ENCODE peak calls at places on chromosome 17, in eight cellular contexts. One of them, this sample, is unnamed. For H3K4me1, the result is how much of the 10 kb centered on the place peaks cover.

GRCh38 chr17:55570360-55570759 is 59.1 kb upstream of the SMIM36 start:
- DNase-seq in hepatocyte: no peak
- DNase-seq in aorta: no peak
- DNase-seq in psoas muscle: no peak
- DNase-seq in neural progenitor cell: no peak
- DNase-seq in A549: no peak
- DNase-seq in cardiac muscle cell: no peak
- DNase-seq in testis: no peak
- DNase-seq in this sample: no peak

GRCh38 chr17:73823684-73824083 is 179.4 kb upstream of the SDK2 start:
- DNase-seq in hepatocyte: no peak
- DNase-seq in aorta: no peak
- DNase-seq in psoas muscle: no peak
- DNase-seq in neural progenitor cell: no peak
- DNase-seq in A549: no peak
- DNase-seq in cardiac muscle cell: no peak
- DNase-seq in testis: no peak
- DNase-seq in this sample: no peak

GRCh38 chr17:2059125-2059836 is 4.4 kb downstream of the HIC1 start:
- DNase-seq in hepatocyte: no peak
- DNase-seq in aorta: no peak
- DNase-seq in psoas muscle: no peak
- DNase-seq in neural progenitor cell: no peak
- DNase-seq in A549: no peak
- DNase-seq in cardiac muscle cell: no peak
- DNase-seq in testis: no peak
- DNase-seq in this sample: no peak

GRCh38 chr17:69560987-69561441 is 146.5 kb downstream of the MAP2K6 start:
- DNase-seq in hepatocyte: no peak
- DNase-seq in aorta: no peak
- DNase-seq in psoas muscle: no peak
- DNase-seq in neural progenitor cell: no peak
- DNase-seq in A549: no peak
- DNase-seq in cardiac muscle cell: peak
- DNase-seq in testis: no peak
- DNase-seq in this sample: peak

GRCh38 chr17:42618442-42619150 is 9.1 kb downstream of the TUBG1 start:
- DNase-seq in hepatocyte: peak
- DNase-seq in aorta: no peak
- DNase-seq in psoas muscle: peak
- DNase-seq in neural progenitor cell: peak
- DNase-seq in A549: peak
- DNase-seq in cardiac muscle cell: peak
- DNase-seq in testis: peak
- DNase-seq in this sample: peak

GRCh38 chr17:60597297-60597696 is 2.7 kb upstream of the PPM1D start:
- DNase-seq in hepatocyte: no peak
- DNase-seq in aorta: no peak
- DNase-seq in psoas muscle: no peak
- DNase-seq in neural progenitor cell: no peak
- DNase-seq in A549: no peak
- DNase-seq in cardiac muscle cell: no peak
- DNase-seq in testis: no peak
- DNase-seq in this sample: no peak

GRCh38 chr17:66893863-66894262 is 58.9 kb downstream of the CACNG5 start:
- DNase-seq in hepatocyte: no peak
- DNase-seq in aorta: no peak
- DNase-seq in psoas muscle: no peak
- DNase-seq in neural progenitor cell: no peak
- DNase-seq in A549: no peak
- DNase-seq in cardiac muscle cell: no peak
- DNase-seq in testis: no peak
- DNase-seq in this sample: no peak

GRCh38 chr17:41967141-41967920 is 736 bp downstream of the CNP start:
- DNase-seq in hepatocyte: no peak
- DNase-seq in aorta: no peak
- DNase-seq in psoas muscle: no peak
- DNase-seq in neural progenitor cell: no peak
- DNase-seq in A549: no peak
- DNase-seq in cardiac muscle cell: peak
- DNase-seq in testis: peak
- DNase-seq in this sample: peak

GRCh38 chr17:71111945-71112344 is 942.6 kb downstream of the KCNJ2 start:
- DNase-seq in hepatocyte: no peak
- DNase-seq in aorta: no peak
- DNase-seq in psoas muscle: no peak
- DNase-seq in neural progenitor cell: no peak
- DNase-seq in A549: no peak
- DNase-seq in cardiac muscle cell: no peak
- DNase-seq in testis: no peak
- DNase-seq in this sample: no peak

GRCh38 chr17:7354262-7354781 is 634 bp upstream of the TMEM95 start:
- DNase-seq in hepatocyte: peak
- DNase-seq in aorta: no peak
- DNase-seq in psoas muscle: no peak
- DNase-seq in neural progenitor cell: peak
- DNase-seq in A549: peak
- DNase-seq in cardiac muscle cell: peak
- DNase-seq in testis: peak
- DNase-seq in this sample: no peak

GRCh38 chr17:50207318-50207717 is 5.9 kb upstream of the COL1A1 start:
- DNase-seq in hepatocyte: no peak
- DNase-seq in aorta: peak
- DNase-seq in psoas muscle: no peak
- DNase-seq in neural progenitor cell: no peak
- DNase-seq in A549: no peak
- DNase-seq in cardiac muscle cell: no peak
- DNase-seq in testis: no peak
- DNase-seq in this sample: no peak
- H3K27ac ChIP-seq in hepatocyte: peak
- H3K27ac ChIP-seq in aorta: no peak
- H3K27ac ChIP-seq in psoas muscle: no peak
- H3K27ac ChIP-seq in neural progenitor cell: no peak
- H3K27ac ChIP-seq in A549: peak
- H3K27ac ChIP-seq in cardiac muscle cell: no peak
- H3K27ac ChIP-seq in testis: peak
- H3K27ac ChIP-seq in this sample: no peak

DNA sequence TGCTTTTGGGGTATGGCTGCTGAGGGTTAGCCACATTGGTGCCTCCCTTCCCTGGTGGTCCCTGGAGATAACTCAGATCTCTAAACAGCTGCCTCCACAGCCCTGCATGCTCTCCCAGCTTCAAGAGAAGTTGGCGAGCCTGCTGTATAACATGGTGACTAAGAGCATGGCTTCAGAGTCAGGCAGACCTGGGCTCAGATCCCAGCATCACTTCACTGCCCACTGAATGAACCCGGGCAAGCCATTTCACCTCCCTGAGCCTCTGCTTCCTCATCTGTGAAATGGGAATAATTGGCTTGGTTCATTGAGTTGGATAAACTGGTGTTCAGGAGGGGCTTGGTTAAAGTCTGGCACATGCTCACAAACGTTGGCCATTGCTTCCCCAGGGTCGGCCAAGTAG is 16.6 kb downstream of the KIF1C start:
- DNase-seq in hepatocyte: no peak
- DNase-seq in aorta: no peak
- DNase-seq in psoas muscle: no peak
- DNase-seq in neural progenitor cell: no peak
- DNase-seq in A549: no peak
- DNase-seq in cardiac muscle cell: no peak
- DNase-seq in testis: no peak
- DNase-seq in this sample: no peak
- H3K4me3 ChIP-seq in hepatocyte: no peak
- H3K4me3 ChIP-seq in aorta: no peak
- H3K4me3 ChIP-seq in psoas muscle: no peak
- H3K4me3 ChIP-seq in neural progenitor cell: no peak
- H3K4me3 ChIP-seq in A549: no peak
- H3K4me3 ChIP-seq in cardiac muscle cell: no peak
- H3K4me3 ChIP-seq in testis: no peak
- H3K4me3 ChIP-seq in this sample: no peak

GRCh38 chr17:50035930-50036329 is 20.0 kb upstream of the ITGA3 start:
- DNase-seq in hepatocyte: peak
- DNase-seq in aorta: peak
- DNase-seq in psoas muscle: no peak
- DNase-seq in neural progenitor cell: no peak
- DNase-seq in A549: no peak
- DNase-seq in cardiac muscle cell: no peak
- DNase-seq in testis: no peak
- DNase-seq in this sample: no peak

GRCh38 chr17:50036455-50037320 is 19.2 kb upstream of the ITGA3 start:
- DNase-seq in hepatocyte: peak
- DNase-seq in aorta: peak
- DNase-seq in psoas muscle: no peak
- DNase-seq in neural progenitor cell: no peak
- DNase-seq in A549: no peak
- DNase-seq in cardiac muscle cell: no peak
- DNase-seq in testis: no peak
- DNase-seq in this sample: peak

GRCh38 chr17:50033316-50033715 is 22.6 kb upstream of the ITGA3 start:
- DNase-seq in hepatocyte: no peak
- DNase-seq in aorta: peak
- DNase-seq in psoas muscle: no peak
- DNase-seq in neural progenitor cell: no peak
- DNase-seq in A549: no peak
- DNase-seq in cardiac muscle cell: no peak
- DNase-seq in testis: no peak
- DNase-seq in this sample: no peak

GRCh38 chr17:50035421-50035879 is 20.5 kb upstream of the ITGA3 start:
- DNase-seq in hepatocyte: no peak
- DNase-seq in aorta: peak
- DNase-seq in psoas muscle: no peak
- DNase-seq in neural progenitor cell: no peak
- DNase-seq in A549: no peak
- DNase-seq in cardiac muscle cell: no peak
- DNase-seq in testis: no peak
- DNase-seq in this sample: no peak

DNA sequence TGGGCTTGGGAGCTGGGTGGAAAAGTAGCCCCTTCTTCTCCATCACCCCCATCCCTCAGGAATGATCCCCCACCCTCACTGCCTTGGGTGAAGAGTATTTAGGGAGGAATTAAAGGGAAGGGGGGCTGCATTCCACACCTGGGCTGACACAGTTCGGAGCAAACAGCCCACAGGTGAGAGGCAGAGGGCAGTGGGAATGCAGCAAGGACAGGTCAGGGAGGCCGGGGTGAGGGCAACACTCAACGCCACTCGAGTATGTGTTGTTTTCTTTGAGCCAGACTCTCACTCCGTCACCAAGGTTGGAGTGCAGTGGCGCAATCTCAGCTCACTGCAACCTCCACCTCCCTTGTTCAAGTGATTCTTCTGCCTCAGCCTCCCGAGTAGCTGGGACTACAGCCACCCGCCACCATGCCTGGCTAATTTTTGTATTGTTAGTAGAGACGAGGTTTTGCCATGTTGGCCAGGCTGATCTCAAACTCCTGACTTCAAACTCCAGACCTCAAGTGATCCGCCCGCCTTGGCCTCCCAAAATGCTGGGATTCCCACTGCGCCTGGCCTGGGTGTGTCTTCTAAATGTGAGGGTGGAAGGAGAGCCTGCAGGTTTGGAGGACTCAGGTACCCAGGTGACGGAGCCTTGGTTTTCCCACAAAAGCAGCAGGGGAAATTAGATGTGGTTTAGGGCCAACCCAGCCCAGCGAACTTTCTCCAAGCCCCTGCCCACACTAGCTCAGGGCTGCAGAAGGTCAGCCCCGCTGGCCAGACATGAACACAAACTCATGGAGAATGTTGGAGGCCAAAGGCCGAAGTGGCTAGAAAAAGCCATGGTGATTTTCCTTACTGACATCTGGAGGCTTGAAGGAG is 21.2 kb upstream of the ITGA3 start:
- DNase-seq in hepatocyte: no peak
- DNase-seq in aorta: peak
- DNase-seq in psoas muscle: no peak
- DNase-seq in neural progenitor cell: no peak
- DNase-seq in A549: no peak
- DNase-seq in cardiac muscle cell: no peak
- DNase-seq in testis: no peak
- DNase-seq in this sample: peak
- H3K4me1 ChIP-seq in hepatocyte: under half
- H3K4me1 ChIP-seq in aorta: under half
- H3K4me1 ChIP-seq in psoas muscle: under half
- H3K4me1 ChIP-seq in neural progenitor cell: under half
- H3K4me1 ChIP-seq in A549: under half
- H3K4me1 ChIP-seq in cardiac muscle cell: under half
- H3K4me1 ChIP-seq in testis: under half
- H3K4me1 ChIP-seq in this sample: half or more

GRCh38 chr17:987931-988330 is 8.4 kb upstream of the NXN start:
- DNase-seq in hepatocyte: no peak
- DNase-seq in aorta: peak
- DNase-seq in psoas muscle: no peak
- DNase-seq in neural progenitor cell: no peak
- DNase-seq in A549: no peak
- DNase-seq in cardiac muscle cell: no peak
- DNase-seq in testis: no peak
- DNase-seq in this sample: no peak

GRCh38 chr17:981292-981658 is 1.7 kb upstream of the NXN start:
- DNase-seq in hepatocyte: no peak
- DNase-seq in aorta: no peak
- DNase-seq in psoas muscle: no peak
- DNase-seq in neural progenitor cell: no peak
- DNase-seq in A549: no peak
- DNase-seq in cardiac muscle cell: no peak
- DNase-seq in testis: no peak
- DNase-seq in this sample: no peak

GRCh38 chr17:988561-988960 is 8.4 kb upstream of the TIMM22 start:
- DNase-seq in hepatocyte: no peak
- DNase-seq in aorta: peak
- DNase-seq in psoas muscle: no peak
- DNase-seq in neural progenitor cell: no peak
- DNase-seq in A549: no peak
- DNase-seq in cardiac muscle cell: no peak
- DNase-seq in testis: no peak
- DNase-seq in this sample: no peak

GRCh38 chr17:980406-981291 is 1.1 kb upstream of the NXN start:
- DNase-seq in hepatocyte: peak
- DNase-seq in aorta: peak
- DNase-seq in psoas muscle: peak
- DNase-seq in neural progenitor cell: peak
- DNase-seq in A549: peak
- DNase-seq in cardiac muscle cell: peak
- DNase-seq in testis: peak
- DNase-seq in this sample: peak

DNA sequence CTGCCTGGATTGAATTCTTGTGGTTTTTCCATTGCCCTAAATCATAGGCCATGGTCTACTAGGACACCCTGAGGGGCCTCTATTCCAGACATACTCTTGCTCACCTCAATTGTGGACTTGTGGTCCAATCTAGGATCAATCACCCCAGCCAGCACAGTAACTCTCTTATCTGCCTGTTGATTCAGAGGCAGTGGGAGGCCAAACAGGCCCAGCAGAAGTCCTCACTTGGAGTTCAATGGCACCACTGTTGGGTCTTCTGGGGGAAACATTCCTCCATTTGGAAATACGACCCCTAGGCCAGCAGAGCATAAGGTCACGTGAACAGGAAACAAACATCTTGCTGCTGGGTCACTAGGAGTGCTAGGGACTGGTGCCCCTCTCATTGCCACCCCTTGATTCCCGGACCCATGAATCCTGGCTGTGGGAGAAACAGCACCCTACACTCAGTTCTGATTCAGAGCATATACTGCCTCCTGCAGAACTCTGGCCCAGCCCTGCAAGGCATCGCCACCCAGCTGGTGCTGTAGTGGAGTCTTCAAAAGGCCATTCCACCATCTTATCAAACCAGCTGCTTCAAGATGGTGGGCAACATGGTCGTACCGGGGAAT is 6.8 kb upstream of the NXN start:
- DNase-seq in hepatocyte: no peak
- DNase-seq in aorta: peak
- DNase-seq in psoas muscle: no peak
- DNase-seq in neural progenitor cell: no peak
- DNase-seq in A549: no peak
- DNase-seq in cardiac muscle cell: no peak
- DNase-seq in testis: no peak
- DNase-seq in this sample: no peak
- H3K27ac ChIP-seq in hepatocyte: no peak
- H3K27ac ChIP-seq in aorta: no peak
- H3K27ac ChIP-seq in psoas muscle: no peak
- H3K27ac ChIP-seq in neural progenitor cell: no peak
- H3K27ac ChIP-seq in A549: no peak
- H3K27ac ChIP-seq in cardiac muscle cell: no peak
- H3K27ac ChIP-seq in testis: no peak
- H3K27ac ChIP-seq in this sample: no peak

This sample was measured in thyroid gland.